ENCODE peak calls at places on chromosome 14, in six cellular contexts. One of them, this sample, is unnamed.

GRCh38 chr14:90513151-90514014 is 116.6 kb downstream of the CALM1 start:
- DNase-seq in DMS153: peak
- DNase-seq in activated T-helper 9 cell treated with anti-CD3 and anti-CD28 coated beads, Interleukin-2, amount 50 U/mL, for 16 hours: no peak
- DNase-seq in GM10248: no peak
- DNase-seq in activated T-helper 1 cell treated with Interleukin-2 at 50 U/mL for 16 hours: no peak
- DNase-seq in ELF-1: peak
- DNase-seq in this sample: no peak

GRCh38 chr14:23407516-23408306 is at the start of gene MYH6:
- DNase-seq in DMS153: no peak
- DNase-seq in activated T-helper 9 cell treated with anti-CD3 and anti-CD28 coated beads, Interleukin-2, amount 50 U/mL, for 16 hours: no peak
- DNase-seq in GM10248: no peak
- DNase-seq in activated T-helper 1 cell treated with Interleukin-2 at 50 U/mL for 16 hours: no peak
- DNase-seq in ELF-1: no peak
- DNase-seq in this sample: no peak

GRCh38 chr14:100816286-100816949 is 9.5 kb upstream of the MEG3 start:
- DNase-seq in DMS153: no peak
- DNase-seq in activated T-helper 9 cell treated with anti-CD3 and anti-CD28 coated beads, Interleukin-2, amount 50 U/mL, for 16 hours: no peak
- DNase-seq in GM10248: no peak
- DNase-seq in activated T-helper 1 cell treated with Interleukin-2 at 50 U/mL for 16 hours: no peak
- DNase-seq in ELF-1: no peak
- DNase-seq in this sample: no peak

GRCh38 chr14:74548881-74549280 is 55.3 kb downstream of the ISCA2 start:
- DNase-seq in DMS153: no peak
- DNase-seq in activated T-helper 9 cell treated with anti-CD3 and anti-CD28 coated beads, Interleukin-2, amount 50 U/mL, for 16 hours: no peak
- DNase-seq in GM10248: no peak
- DNase-seq in activated T-helper 1 cell treated with Interleukin-2 at 50 U/mL for 16 hours: no peak
- DNase-seq in ELF-1: no peak
- DNase-seq in this sample: no peak

GRCh38 chr14:103056322-103057027 is 874 bp downstream of the CDC42BPB start:
- DNase-seq in DMS153: peak
- DNase-seq in activated T-helper 9 cell treated with anti-CD3 and anti-CD28 coated beads, Interleukin-2, amount 50 U/mL, for 16 hours: no peak
- DNase-seq in GM10248: no peak
- DNase-seq in activated T-helper 1 cell treated with Interleukin-2 at 50 U/mL for 16 hours: no peak
- DNase-seq in ELF-1: no peak
- DNase-seq in this sample: no peak

GRCh38 chr14:61477845-61478438 is 156.6 kb downstream of the PRKCH start:
- DNase-seq in DMS153: no peak
- DNase-seq in activated T-helper 9 cell treated with anti-CD3 and anti-CD28 coated beads, Interleukin-2, amount 50 U/mL, for 16 hours: no peak
- DNase-seq in GM10248: no peak
- DNase-seq in activated T-helper 1 cell treated with Interleukin-2 at 50 U/mL for 16 hours: no peak
- DNase-seq in ELF-1: no peak
- DNase-seq in this sample: no peak

GRCh38 chr14:78152246-78153068 is 17.7 kb upstream of the NRXN3 start:
- DNase-seq in DMS153: peak
- DNase-seq in activated T-helper 9 cell treated with anti-CD3 and anti-CD28 coated beads, Interleukin-2, amount 50 U/mL, for 16 hours: no peak
- DNase-seq in GM10248: no peak
- DNase-seq in activated T-helper 1 cell treated with Interleukin-2 at 50 U/mL for 16 hours: no peak
- DNase-seq in ELF-1: no peak
- DNase-seq in this sample: no peak

GRCh38 chr14:105479438-105480164 is 5.0 kb downstream of the CRIP2 start:
- DNase-seq in DMS153: no peak
- DNase-seq in activated T-helper 9 cell treated with anti-CD3 and anti-CD28 coated beads, Interleukin-2, amount 50 U/mL, for 16 hours: no peak
- DNase-seq in GM10248: no peak
- DNase-seq in activated T-helper 1 cell treated with Interleukin-2 at 50 U/mL for 16 hours: no peak
- DNase-seq in ELF-1: no peak
- DNase-seq in this sample: no peak

GRCh38 chr14:91575469-91576208 is 65.5 kb upstream of the PPP4R3A start:
- DNase-seq in DMS153: no peak
- DNase-seq in activated T-helper 9 cell treated with anti-CD3 and anti-CD28 coated beads, Interleukin-2, amount 50 U/mL, for 16 hours: no peak
- DNase-seq in GM10248: no peak
- DNase-seq in activated T-helper 1 cell treated with Interleukin-2 at 50 U/mL for 16 hours: no peak
- DNase-seq in ELF-1: peak
- DNase-seq in this sample: no peak

GRCh38 chr14:104572668-104573067 is 6.9 kb upstream of the C14orf180 start:
- DNase-seq in DMS153: no peak
- DNase-seq in activated T-helper 9 cell treated with anti-CD3 and anti-CD28 coated beads, Interleukin-2, amount 50 U/mL, for 16 hours: no peak
- DNase-seq in GM10248: no peak
- DNase-seq in activated T-helper 1 cell treated with Interleukin-2 at 50 U/mL for 16 hours: no peak
- DNase-seq in ELF-1: no peak
- DNase-seq in this sample: no peak

This sample was measured in GOT3.